ENCODE peak calls at places on chromosomes 3 and 15, in nine cellular contexts. G, L, V, I, M, T, X, J and E are unnamed samples.

GRCh38 chr3:136838641-136839555 is 20.0 kb downstream of the SLC35G2 start:
- DNase-seq in G (no peak), L (peak; percentile 88), V (no peak), I (peak; percentile 64), M (peak; percentile 41), T (no peak), X (peak; percentile 26), J (no peak), E (no peak)

GRCh38 chr3:76859596-76859995 is 180.3 kb upstream of the ROBO2 start:
- DNase-seq in G (no peak), L (no peak), V (no peak), I (peak; percentile 26), M (no peak), T (no peak), X (no peak), J (no peak), E (no peak)

GRCh38 chr3:73143821-73144237 is 82.4 kb downstream of the EBLN2 start:
- DNase-seq in G (no peak), L (no peak), V (no peak), I (no peak), M (no peak), T (no peak), X (peak; percentile 60), J (no peak), E (no peak)

GRCh38 chr3:32502944-32503286 is 263 bp upstream of the CMTM6 start:
- DNase-seq in G (no peak), L (no peak), V (no peak), I (no peak), M (no peak), T (no peak), X (no peak), J (no peak), E (no peak)

GRCh38 chr3:98185180-98185579 is 18.7 kb downstream of the OR5H15 start:
- DNase-seq in G (no peak), L (no peak), V (no peak), I (no peak), M (no peak), T (no peak), X (no peak), J (no peak), E (no peak)

GRCh38 chr3:160676547-160677303 is at the start of gene ARL14:
- DNase-seq in G (peak; percentile 12), L (peak; percentile 60), V (no peak), I (peak; percentile 68), M (peak; percentile 19), T (no peak), X (no peak), J (no peak), E (no peak)

GRCh38 chr15:83472797-83473196 is 25.7 kb downstream of the SH3GL3 start:
- DNase-seq in G (no peak), L (no peak), V (no peak), I (no peak), M (no peak), T (no peak), X (peak; percentile 22), J (no peak), E (no peak)

GRCh38 chr15:69414702-69415161 is 583 bp downstream of the KIF23 start:
- DNase-seq in G (peak; percentile 74), L (peak; percentile 65), V (peak; percentile 28), I (peak; percentile 89), M (peak; percentile 35), T (no peak), X (peak; percentile 57), J (peak; percentile 86), E (no peak)

GRCh38 chr3:52095990-52096775 is 39.8 kb upstream of the DUSP7 start:
- DNase-seq in G (no peak), L (no peak), V (no peak), I (peak; percentile 31), M (no peak), T (no peak), X (no peak), J (no peak), E (no peak)

GRCh38 chr3:171168086-171168485 is 141.6 kb upstream of the SLC2A2 start:
- DNase-seq in G (peak; percentile 76), L (no peak), V (no peak), I (peak; percentile 22), M (peak; percentile 40), T (no peak), X (no peak), J (no peak), E (no peak)

GRCh38 chr15:68768321-68768720 is 52.4 kb downstream of the ANP32A start:
- DNase-seq in G (no peak), L (peak; percentile 78), V (no peak), I (peak; percentile 37), M (no peak), T (no peak), X (no peak), J (no peak), E (no peak)

GRCh38 chr3:13238687-13239466 is 165.6 kb upstream of the IQSEC1 start:
- DNase-seq in G (no peak), L (no peak), V (no peak), I (no peak), M (no peak), T (no peak), X (no peak), J (no peak), E (no peak)

GRCh38 chr3:61768284-61769012 is 207.1 kb downstream of the PTPRG start:
- DNase-seq in G (no peak), L (no peak), V (no peak), I (peak; percentile 11), M (no peak), T (no peak), X (no peak), J (no peak), E (no peak)

GRCh38 chr15:41620536-41621199 is 39.5 kb upstream of the MGA start:
- DNase-seq in G (no peak), L (no peak), V (no peak), I (no peak), M (peak; percentile 71), T (no peak), X (no peak), J (no peak), E (no peak)

GRCh38 chr3:50203113-50203852 is 1.8 kb upstream of the SLC38A3 start:
- DNase-seq in G (peak; percentile 70), L (no peak), V (no peak), I (no peak), M (no peak), T (no peak), X (no peak), J (no peak), E (no peak)

GRCh38 chr15:96893159-96893906 is 562.8 kb downstream of the NR2F2 start:
- DNase-seq in G (no peak), L (peak; percentile 80), V (peak; percentile 43), I (no peak), M (no peak), T (no peak), X (no peak), J (no peak), E (peak; percentile 5)

GRCh38 chr15:71810256-71811035 is at the start of gene NR2E3:
- DNase-seq in G (no peak), L (no peak), V (no peak), I (no peak), M (no peak), T (no peak), X (no peak), J (no peak), E (no peak)

GRCh38 chr3:160133757-160134156 is 91.5 kb upstream of the C3orf80 start:
- DNase-seq in G (peak; percentile 25), L (peak; percentile 41), V (no peak), I (no peak), M (peak; percentile 19), T (no peak), X (peak; percentile 61), J (no peak), E (no peak)

GRCh38 chr15:46129145-46129544 is 494.3 kb downstream of the SQOR start:
- DNase-seq in G (no peak), L (no peak), V (no peak), I (peak; percentile 50), M (no peak), T (no peak), X (no peak), J (no peak), E (no peak)

GRCh38 chr3:130111185-130111864 is 29.7 kb downstream of the ALG1L2 start:
- DNase-seq in G (peak; percentile 93), L (peak; percentile 98), V (peak; percentile 99), I (peak; percentile 97), M (peak; percentile 40), T (peak; percentile 99), X (peak; percentile 82), J (peak; percentile 98), E (peak; percentile 99)
- TF ChIP-seq POLR2A in G (peak; percentile 67), L (peak; percentile 65), V (no peak), I (no peak), M (peak; percentile 42), T (no peak), X (peak; percentile 53), J (no peak), E (peak; percentile 42)

GRCh38 chr3:184371570-184372018 is 6.4 kb downstream of the THPO start:
- DNase-seq in G (peak; percentile 84), L (peak; percentile 92), V (peak; percentile 84), I (peak; percentile 89), M (peak; percentile 98), T (peak; percentile 77), X (peak; percentile 75), J (peak; percentile 70), E (peak; percentile 88)
- TF ChIP-seq POLR2A in G (peak; percentile 49), L (no peak), V (no peak), I (no peak), M (no peak), T (no peak), X (no peak), J (no peak), E (no peak)

GRCh38 chr3:44624696-44625528 is at the start of gene ZNF197:
- DNase-seq in G (peak; percentile 57), L (peak; percentile 70), V (peak; percentile 93), I (peak; percentile 90), M (peak; percentile 80), T (peak; percentile 85), X (peak; percentile 94), J (peak; percentile 72), E (peak; percentile 71)
- TF ChIP-seq POLR2A in G (peak; percentile 60), L (peak; percentile 80), V (no peak), I (peak; percentile 44), M (peak; percentile 76), T (no peak), X (peak; percentile 82), J (no peak), E (no peak)

GRCh38 chr3:111857474-111857873 is 1.6 kb upstream of the PHLDB2 start:
- DNase-seq in G (no peak), L (no peak), V (no peak), I (no peak), M (no peak), T (no peak), X (no peak), J (no peak), E (no peak)

GRCh38 chr3:111858641-111859040 is 424 bp upstream of the PHLDB2 start:
- DNase-seq in G (no peak), L (no peak), V (no peak), I (no peak), M (no peak), T (no peak), X (no peak), J (no peak), E (no peak)

GRCh38 chr3:111861396-111861795 is 2.3 kb downstream of the PHLDB2 start:
- DNase-seq in G (no peak), L (peak; percentile 50), V (no peak), I (no peak), M (no peak), T (no peak), X (no peak), J (no peak), E (no peak)

GRCh38 chr3:111859974-111860859 is 1.2 kb downstream of the PHLDB2 start:
- DNase-seq in G (peak; percentile 71), L (peak; percentile 88), V (peak; percentile 83), I (peak; percentile 87), M (peak; percentile 49), T (peak; percentile 88), X (no peak), J (peak; percentile 85), E (peak; percentile 87)

GRCh38 chr3:111859061-111859973 is at the start of gene PHLDB2:
- DNase-seq in G (peak; percentile 68), L (peak; percentile 78), V (peak; percentile 78), I (peak; percentile 67), M (peak; percentile 51), T (peak; percentile 84), X (no peak), J (peak; percentile 91), E (peak; percentile 82)
- TF ChIP-seq POLR2A in G (no peak), L (peak; percentile 58), V (no peak), I (peak; percentile 26), M (peak; percentile 35), T (no peak), X (no peak), J (peak; percentile 66), E (peak; percentile 29)